ENCODE peak calls at places on chromosomes 13 and 19, in four cellular contexts. N is HCT116, K is Panc1, Q is HepG2. W is an unnamed sample.
A peak's percentile ranks its signal among the peaks of the same experiment; 100 is the strongest.

GRCh38 chr19:11264452-11265176 is 2.3 kb upstream of the DOCK6 start:
- DNase-seq in N (no peak), K (no peak), Q (peak; percentile 31), W (no peak)

GRCh38 chr13:32059511-32059984 is 28.0 kb downstream of the FRY start:
- DNase-seq in N (no peak), K (no peak), Q (peak; percentile 98), W (no peak)

GRCh38 chr19:18513868-18514267 is 8.0 kb downstream of the ELL start:
- DNase-seq in N (no peak), K (no peak), Q (no peak), W (no peak)

GRCh38 chr19:16085115-16085514 is 8.8 kb downstream of the TPM4 start:
- DNase-seq in N (no peak), K (no peak), Q (no peak), W (no peak)

GRCh38 chr13:41756198-41756885 is 204.6 kb downstream of the VWA8 start:
- DNase-seq in N (no peak), K (no peak), Q (no peak), W (no peak)

GRCh38 chr13:51585696-51586095 is 1.4 kb downstream of the WDFY2 start:
- DNase-seq in N (no peak), K (no peak), Q (no peak), W (peak; percentile 17)

GRCh38 chr19:35115538-35115951 is at the start of gene FXYD3:
- DNase-seq in N (no peak), K (no peak), Q (no peak), W (no peak)

GRCh38 chr13:43786766-43787517 is at the start of gene ENOX1:
- DNase-seq in N (peak; percentile 34), K (no peak), Q (no peak), W (no peak)

GRCh38 chr19:2164020-2164988 is 571 bp downstream of the DOT1L start:
- DNase-seq in N (no peak), K (no peak), Q (no peak), W (no peak)

GRCh38 chr13:39498471-39499114 is 104.4 kb downstream of the LHFPL6 start:
- DNase-seq in N (no peak), K (no peak), Q (no peak), W (no peak)

GRCh38 chr19:16367269-16367683 is 42.6 kb downstream of the KLF2 start:
- DNase-seq in N (no peak), K (no peak), Q (no peak), W (no peak)

GRCh38 chr19:6047741-6048231 is 62.5 kb downstream of the RFX2 start:
- DNase-seq in N (peak; percentile 31), K (peak; percentile 17), Q (peak; percentile 70), W (peak; percentile 68)

GRCh38 chr13:40315416-40316064 is 350.9 kb downstream of the FOXO1 start:
- DNase-seq in N (no peak), K (no peak), Q (no peak), W (no peak)

GRCh38 chr13:76425930-76426329 is 460.3 kb downstream of the KCTD12 start:
- DNase-seq in N (no peak), K (no peak), Q (no peak), W (no peak)

GRCh38 chr19:38506723-38507550 is 73.4 kb downstream of the RYR1 start:
- DNase-seq in N (peak; percentile 95), K (peak; percentile 100), Q (peak; percentile 47), W (peak; percentile 99)

GRCh38 chr13:109699628-109700071 is 86.7 kb downstream of the IRS2 start:
- DNase-seq in N (no peak), K (no peak), Q (no peak), W (no peak)
- TF ChIP-seq TCF7L2 in N (no peak), K (no peak), Q (no peak), W (no peak)

GRCh38 chr19:4352701-4353121 is 9.3 kb downstream of the MPND start:
- DNase-seq in N (no peak), K (no peak), Q (peak; percentile 47), W (peak; percentile 72)
- TF ChIP-seq TCF7L2 in N (no peak), K (no peak), Q (no peak), W (no peak)

GRCh38 chr19:5035817-5036732 is 67.2 kb downstream of the KDM4B start:
- DNase-seq in N (no peak), K (no peak), Q (no peak), W (no peak)
- TF ChIP-seq TCF7L2 in N (no peak), K (no peak), Q (no peak), W (no peak)

GRCh38 chr13:21343659-21344058 is 115.4 kb downstream of the ZDHHC20 start:
- DNase-seq in N (no peak), K (no peak), Q (no peak), W (no peak)

GRCh38 chr13:21347753-21348318 is 111.3 kb downstream of the ZDHHC20 start:
- DNase-seq in N (no peak), K (no peak), Q (no peak), W (no peak)

GRCh38 chr13:21342699-21343442 is 116.2 kb downstream of the ZDHHC20 start:
- DNase-seq in N (no peak), K (no peak), Q (no peak), W (no peak)

GRCh38 chr13:21341637-21342422 is 117.3 kb downstream of the ZDHHC20 start:
- DNase-seq in N (no peak), K (no peak), Q (no peak), W (no peak)

DNA sequence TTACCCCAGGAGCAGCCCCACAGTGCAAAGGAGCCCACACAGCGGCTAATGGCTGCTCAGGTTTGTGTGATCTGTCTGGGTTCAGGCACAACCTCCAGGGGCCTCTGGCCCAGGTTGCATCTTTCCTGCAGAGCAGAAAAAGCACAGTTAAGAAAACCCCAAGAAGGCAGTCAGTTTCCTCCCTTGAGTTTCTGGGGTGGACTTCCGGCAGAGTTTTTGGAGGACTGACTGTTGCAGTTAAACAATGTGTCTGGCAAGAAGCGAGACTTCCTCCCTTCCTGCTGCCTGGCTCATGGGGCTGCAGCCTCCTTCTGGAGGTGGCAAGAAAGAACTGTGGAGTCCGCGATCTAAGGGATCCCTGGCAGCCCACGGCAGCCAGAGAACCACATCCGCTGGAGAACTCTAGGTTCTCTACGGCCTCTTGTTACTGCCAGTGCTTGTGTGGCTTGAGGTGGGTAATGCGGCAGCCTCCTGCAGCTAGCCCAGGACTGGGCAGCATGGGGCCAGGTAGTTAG is 114.4 kb downstream of the ZDHHC20 start:
- DNase-seq in N (no peak), K (no peak), Q (no peak), W (no peak)
- TF ChIP-seq TCF7L2 in N (no peak), K (no peak), Q (no peak), W (no peak)

GRCh38 chr13:99357149-99357596 is 50.0 kb upstream of the GPR183 start:
- DNase-seq in N (no peak), K (no peak), Q (no peak), W (peak; percentile 76)
- TF ChIP-seq TCF7L2 in N (no peak), K (no peak), Q (no peak), W (no peak)

GRCh38 chr19:29683009-29683408 is 17.7 kb downstream of the PLEKHF1 start:
- DNase-seq in N (no peak), K (no peak), Q (peak; percentile 15), W (no peak)

GRCh38 chr19:29680447-29680846 is 15.2 kb downstream of the PLEKHF1 start:
- DNase-seq in N (no peak), K (no peak), Q (no peak), W (no peak)

GRCh38 chr19:29680937-29681336 is 15.7 kb downstream of the PLEKHF1 start:
- DNase-seq in N (no peak), K (no peak), Q (no peak), W (no peak)

GRCh38 chr19:29682236-29682895 is 17.1 kb downstream of the PLEKHF1 start:
- DNase-seq in N (no peak), K (no peak), Q (no peak), W (no peak)

GRCh38 chr19:29681422-29682235 is 16.4 kb downstream of the PLEKHF1 start:
- DNase-seq in N (no peak), K (no peak), Q (no peak), W (no peak)
- TF ChIP-seq TCF7L2 in N (no peak), K (no peak), Q (no peak), W (no peak)